ENCODE peak calls at places on chromosomes 13 and 19, in seven cellular contexts. K is gastrocnemius medialis, Y is K562, U is body of pancreas, J is uterus, M is esophagus squamous epithelium, Z is thyroid gland. Q is an unnamed sample. For H3K4me1, the result is how much of the 10 kb centered on the place peaks cover.

GRCh38 chr19:15769586-15769985 is 17.9 kb upstream of the OR10H5 start:
- DNase-seq in Z (no peak), J (no peak), Y (no peak), U (no peak), M (no peak), K (no peak), Q (no peak)

GRCh38 chr19:4456843-4457653 is 546 bp downstream of the UBXN6 start:
- DNase-seq in J (peak), U (no peak), M (no peak), Z (peak), K (peak), Y (peak), Q (no peak)

GRCh38 chr13:27039171-27039701 is 132.4 kb downstream of the USP12 start:
- DNase-seq in K (no peak), Z (no peak), J (no peak), U (no peak), M (no peak), Y (no peak), Q (no peak)

GRCh38 chr13:74210693-74211393 is 76.6 kb upstream of the KLF12 start:
- DNase-seq in K (peak), M (no peak), Y (no peak), Z (no peak), U (peak), J (no peak), Q (no peak)

GRCh38 chr19:1942934-1943555 is 2.1 kb downstream of the CSNK1G2 start:
- DNase-seq in K (no peak), Z (no peak), J (no peak), U (no peak), M (no peak), Y (no peak), Q (no peak)

GRCh38 chr19:47682939-47683338 is 30.3 kb upstream of the EHD2 start:
- DNase-seq in K (no peak), Z (no peak), Y (no peak), M (no peak), U (no peak), J (no peak), Q (no peak)

GRCh38 chr13:74135306-74136088 is 1.3 kb upstream of the KLF12 start:
- DNase-seq in J (peak), Z (peak), U (peak), K (peak), M (no peak), Y (peak), Q (peak)

GRCh38 chr19:6737873-6738725 is 719 bp upstream of the GPR108 start:
- DNase-seq in Z (peak), M (no peak), K (peak), U (peak), Y (peak), J (peak), Q (peak)

GRCh38 chr19:5947435-5947834 is 30.5 kb downstream of the RANBP3 start:
- DNase-seq in M (no peak), Z (peak), Y (no peak), J (peak), K (peak), U (peak), Q (no peak)

GRCh38 chr13:58142952-58143351 is 511.4 kb downstream of the PCDH17 start:
- DNase-seq in M (no peak), Z (no peak), Y (no peak), K (no peak), U (no peak), J (no peak), Q (no peak)

GRCh38 chr13:48437381-48437780 is 24.5 kb upstream of the LPAR6 start:
- DNase-seq in M (no peak), Y (no peak), K (peak), J (peak), Z (peak), U (peak), Q (no peak)

GRCh38 chr19:6087074-6087506 is 23.2 kb downstream of the RFX2 start:
- DNase-seq in J (no peak), K (no peak), M (no peak), Y (peak), Z (no peak), U (no peak), Q (no peak)

GRCh38 chr13:65461590-65461989 is 1768.5 kb downstream of the PCDH9 start:
- DNase-seq in M (no peak), Y (no peak), K (no peak), U (no peak), Z (no peak), J (no peak), Q (no peak)

GRCh38 chr19:14383898-14384669 is 2.8 kb downstream of the ADGRE5 start:
- DNase-seq in K (peak), Y (peak), J (peak), M (no peak), U (no peak), Z (no peak), Q (no peak)

GRCh38 chr19:55369651-55370304 is 485 bp downstream of the IL11 start:
- DNase-seq in U (no peak), M (no peak), Z (no peak), Y (peak), J (no peak), K (no peak), Q (no peak)

GRCh38 chr19:3968556-3969434 is 2.1 kb downstream of the DAPK3 start:
- DNase-seq in Z (peak), M (no peak), K (peak), J (peak), U (peak), Y (peak), Q (peak)

GRCh38 chr19:12872255-12872654 is 9.0 kb downstream of the DNASE2 start:
- DNase-seq in K (no peak), J (no peak), U (no peak), Y (peak), M (no peak), Z (no peak), Q (no peak)

GRCh38 chr19:16927883-16928282 is 39.1 kb downstream of the F2RL3 start:
- DNase-seq in Y (no peak), J (no peak), Z (no peak), K (no peak), U (no peak), M (no peak), Q (no peak)

DNA sequence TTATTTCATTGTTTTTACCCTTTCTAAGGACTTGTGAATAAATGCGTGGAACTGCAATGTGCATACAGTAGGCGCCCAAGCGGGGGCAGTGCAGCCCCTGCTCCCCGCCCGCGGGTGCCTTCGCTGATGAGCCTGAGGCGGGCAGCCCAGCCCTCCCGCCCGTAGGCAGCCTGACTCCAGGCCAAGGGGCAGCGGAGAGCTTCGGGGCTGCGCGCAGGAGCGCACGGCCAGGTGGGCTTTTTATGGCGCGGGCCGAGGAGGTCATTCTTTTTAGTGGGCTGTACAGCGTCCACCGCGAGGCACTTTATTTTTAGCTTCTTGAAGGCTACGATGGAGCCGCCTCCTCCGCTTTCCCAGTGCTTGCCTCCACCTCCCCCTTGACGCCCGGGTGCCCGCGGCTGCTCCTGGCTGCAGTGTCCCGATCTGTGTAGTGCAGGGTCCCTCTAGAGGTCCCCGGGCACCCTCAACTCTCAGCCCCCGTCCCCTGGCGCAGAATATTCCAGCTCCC is 60.5 kb downstream of the CCNE1 start:
- DNase-seq in Z (no peak), K (no peak), M (no peak), U (no peak), J (no peak), Y (peak), Q (no peak)
- TF ChIP-seq CTCF in Z (no peak), K (no peak), M (no peak), U (no peak), J (no peak), Y (peak), Q (no peak)

GRCh38 chr13:113848431-113849260 is 15.2 kb downstream of the GAS6 start:
- DNase-seq in Y (no peak), M (no peak), U (peak), Z (no peak), J (no peak), K (no peak), Q (no peak)
- TF ChIP-seq POLR2A in Y (no peak), M (peak), U (no peak), Z (no peak), J (no peak), K (no peak), Q (no peak)

GRCh38 chr19:18091217-18091608 is 4.5 kb upstream of the IL12RB1 start:
- DNase-seq in U (peak), K (peak), Y (peak), M (no peak), J (no peak), Z (peak), Q (no peak)
- H3K4me1 ChIP-seq in U (under half), K (under half), Y (under half), M (under half), J (under half), Z (under half), Q (under half)

DNA sequence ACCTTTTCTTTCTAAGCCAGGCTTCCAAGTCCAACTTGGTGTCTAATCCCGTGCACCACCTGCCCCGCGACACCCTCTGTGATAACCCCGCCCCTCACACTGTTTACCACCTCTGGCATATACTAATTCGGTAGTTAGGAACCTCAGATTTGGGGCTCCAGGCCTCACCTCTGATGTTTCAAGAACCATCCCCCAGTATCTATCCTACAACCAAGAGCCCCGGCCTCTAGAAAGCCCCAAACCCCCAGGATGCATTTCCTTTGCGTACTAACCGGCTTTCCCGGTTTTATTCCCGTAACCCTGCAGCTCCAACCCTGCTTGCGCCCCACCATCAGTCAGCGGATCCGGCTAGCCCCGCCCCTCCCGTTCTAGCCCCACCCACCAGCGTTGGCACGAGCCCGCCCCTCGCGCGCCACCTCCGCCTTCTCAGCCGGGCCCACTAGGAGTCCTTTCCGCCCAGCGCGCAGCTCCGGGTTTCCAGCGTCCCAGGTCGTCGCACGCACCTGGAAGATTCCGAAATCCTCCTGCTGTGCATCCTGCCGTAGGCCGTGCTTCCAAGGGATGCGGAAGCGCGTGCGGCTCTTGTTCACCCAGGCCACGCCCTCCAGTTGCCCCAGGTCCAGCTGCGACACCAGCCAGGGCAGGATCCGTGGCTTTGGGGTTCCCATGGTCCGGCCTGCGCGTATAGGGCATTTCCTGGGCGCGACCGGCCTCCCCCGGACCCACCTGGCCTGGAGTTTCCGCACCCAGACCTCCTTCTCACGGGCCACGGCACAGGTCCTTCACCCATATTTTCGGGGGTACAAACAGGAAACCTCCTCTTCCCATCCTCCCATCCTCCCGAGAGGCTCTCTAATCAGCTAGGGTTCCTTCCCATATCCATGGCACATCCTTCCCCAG is 1.2 kb downstream of the IRF3 start:
- DNase-seq in Z (peak), M (peak), K (peak), Y (peak), J (peak), U (peak), Q (peak)
- TF ChIP-seq CTCF in Z (no peak), M (peak), K (no peak), Y (peak), J (peak), U (no peak), Q (no peak)

Q was measured in prostate gland.